ENCODE peak calls at places on chromosome 1, in five cellular contexts. T, N, B, H and F are unnamed samples.

GRCh38 chr1:66527688-66528087 is 6.3 kb upstream of the SGIP1 start:
- DNase-seq in T (no peak), N (no peak), B (no peak), H (no peak), F (no peak)

GRCh38 chr1:161089251-161089924 is at the start of gene NECTIN4:
- DNase-seq in T (no peak), N (no peak), B (no peak), H (no peak), F (no peak)

GRCh38 chr1:60992165-60992564 is 90.2 kb upstream of the NFIA start:
- DNase-seq in T (no peak), N (no peak), B (no peak), H (no peak), F (no peak)

GRCh38 chr1:92461364-92462097 is 25.2 kb downstream of the GFI1 start:
- DNase-seq in T (no peak), N (peak; percentile 15), B (no peak), H (no peak), F (no peak)

GRCh38 chr1:112393634-112393976 is 2.4 kb upstream of the CTTNBP2NL start:
- DNase-seq in T (no peak), N (no peak), B (no peak), H (no peak), F (no peak)

GRCh38 chr1:169604781-169605560 is 18.7 kb upstream of the F5 start:
- DNase-seq in T (no peak), N (no peak), B (no peak), H (peak; percentile 55), F (no peak)

GRCh38 chr1:162690672-162691434 is 58.6 kb downstream of the DDR2 start:
- DNase-seq in T (no peak), N (no peak), B (no peak), H (no peak), F (peak; percentile 73)

GRCh38 chr1:246297314-246298273 is 209.5 kb downstream of the SMYD3 start:
- DNase-seq in T (no peak), N (no peak), B (no peak), H (no peak), F (no peak)

GRCh38 chr1:2152914-2153313 is 41.7 kb downstream of the FAAP20 start:
- DNase-seq in T (no peak), N (no peak), B (no peak), H (no peak), F (no peak)

GRCh38 chr1:205365945-205366463 is 9.3 kb upstream of the KLHDC8A start:
- DNase-seq in T (no peak), N (peak; percentile 14), B (no peak), H (no peak), F (no peak)

GRCh38 chr1:165890684-165891083 is 63.3 kb downstream of the UCK2 start:
- DNase-seq in T (no peak), N (no peak), B (no peak), H (no peak), F (no peak)
- H3K4me1 ChIP-seq in T (no peaks in the 10 kb centered on the region), N (peaks cover 28% of the 10 kb centered on the region), B (no peaks in the 10 kb centered on the region), H (peaks cover 19% of the 10 kb centered on the region), F (no peaks in the 10 kb centered on the region)

GRCh38 chr1:186078245-186078644 is 296.8 kb downstream of the TPR start:
- DNase-seq in T (no peak), N (no peak), B (no peak), H (peak; percentile 28), F (no peak)

GRCh38 chr1:186086583-186086982 is 288.5 kb downstream of the TPR start:
- DNase-seq in T (no peak), N (no peak), B (no peak), H (no peak), F (no peak)

GRCh38 chr1:186079084-186079684 is 295.9 kb downstream of the TPR start:
- DNase-seq in T (no peak), N (peak; percentile 1), B (no peak), H (no peak), F (no peak)

DNA sequence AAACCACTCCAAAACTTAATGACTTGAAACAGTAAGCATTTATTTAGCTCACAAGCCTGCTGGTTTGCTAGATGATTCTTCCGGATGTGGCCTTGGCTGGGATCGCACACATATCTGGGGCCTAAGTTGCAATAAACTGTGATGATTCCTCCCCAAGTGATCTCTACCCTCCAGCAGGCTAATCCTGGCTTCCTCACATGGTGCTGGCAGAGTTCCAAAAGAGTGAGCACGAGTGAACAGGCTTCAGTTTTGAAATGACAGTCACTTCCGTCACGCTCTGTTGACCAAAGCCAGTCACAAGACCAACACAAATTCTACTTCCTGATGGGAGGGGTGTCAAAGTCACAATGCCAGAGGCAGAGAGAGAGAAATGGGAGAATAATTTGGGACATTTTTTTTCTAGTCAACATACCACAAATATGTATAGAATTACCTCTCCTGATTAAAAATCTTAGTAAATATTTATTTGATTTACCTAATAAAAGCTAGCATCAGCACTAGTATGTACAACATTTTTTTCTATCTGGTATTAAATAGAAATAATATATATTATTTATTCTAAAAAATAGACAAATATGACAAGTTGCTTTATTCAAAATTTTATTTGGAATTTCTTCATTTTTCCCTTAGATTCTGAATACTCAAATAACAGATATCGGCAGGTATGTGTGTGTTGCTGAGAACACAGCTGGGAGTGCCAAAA is 292.7 kb downstream of the TPR start:
- DNase-seq in T (peak; percentile 78), N (peak; percentile 73), B (no peak), H (peak; percentile 71), F (peak; percentile 35)
- TF ChIP-seq SRF in T (no peak), N (no peak), B (no peak), H (no peak), F (no peak)

DNA sequence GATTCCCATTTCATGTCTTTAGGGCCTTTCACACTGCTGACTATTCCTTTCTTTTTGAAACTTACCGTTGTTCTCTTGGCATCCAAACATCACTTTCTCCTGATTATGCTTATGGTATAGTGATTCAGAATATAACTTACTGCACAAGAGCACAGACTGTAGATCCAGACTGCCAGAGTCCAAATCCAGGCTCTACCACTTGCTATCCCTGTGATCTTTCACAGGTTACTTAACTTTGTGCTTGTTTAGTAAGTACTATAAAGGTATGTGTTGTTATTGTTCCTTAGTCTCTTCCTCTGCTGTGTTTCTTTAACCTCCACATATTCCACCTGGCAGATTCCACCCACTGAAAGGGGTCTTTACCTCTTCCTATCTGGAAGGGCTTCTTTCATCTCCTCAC is 8.4 kb downstream of the SCMH1 start:
- DNase-seq in T (no peak), N (no peak), B (no peak), H (no peak), F (no peak)
- H3K4me1 ChIP-seq in T (peaks cover 16% of the 10 kb centered on the region), N (peaks cover 63% of the 10 kb centered on the region), B (no peaks in the 10 kb centered on the region), H (no peaks in the 10 kb centered on the region), F (peaks cover 2% of the 10 kb centered on the region)

GRCh38 chr1:151419819-151420218 is 20.4 kb downstream of the PSMB4 start:
- DNase-seq in T (no peak), N (no peak), B (no peak), H (no peak), F (no peak)

GRCh38 chr1:151418048-151418447 is 18.7 kb downstream of the PSMB4 start:
- DNase-seq in T (no peak), N (no peak), B (no peak), H (no peak), F (no peak)

DNA sequence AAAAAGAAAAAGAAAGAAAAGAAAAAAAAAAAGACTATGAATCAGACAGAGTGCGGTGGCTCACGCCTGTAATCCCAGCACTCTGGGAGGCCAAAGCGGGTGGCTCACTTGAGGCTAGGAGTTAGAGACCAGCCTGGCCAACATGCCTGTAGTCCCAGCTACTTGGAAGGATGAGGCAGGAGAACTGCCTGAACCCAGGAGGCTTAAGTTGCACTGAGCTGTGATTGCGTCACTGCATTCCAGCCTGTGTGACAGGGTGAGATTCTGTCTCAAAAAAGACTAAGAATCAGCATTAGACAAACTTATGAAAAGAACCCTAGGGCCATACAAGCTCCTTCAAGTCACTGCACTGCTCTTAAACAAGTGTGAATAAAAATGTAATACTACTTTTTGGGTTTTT is 16.9 kb downstream of the PSMB4 start:
- DNase-seq in T (no peak), N (no peak), B (peak; percentile 29), H (no peak), F (no peak)
- TF ChIP-seq SRF in T (no peak), N (no peak), B (no peak), H (no peak), F (no peak)